ENCODE peak calls at places on chromosomes 16 and 17, in six cellular contexts. D is NCI-H748 treated with DMSO at 0.1 percent for 48 hours; Z is M059J; R is left colon; B is activated CD4-positive, alpha-beta T cell treated with anti-CD3 and anti-CD28 coated beads, Interleukin-2, amount 50 U/mL, for 1 hour; M is mesendoderm. S is an unnamed sample.

GRCh38 chr16:84532299-84532724 is 27.9 kb upstream of the MEAK7 start:
- DNase-seq in D (no peak), Z (peak; percentile 99), R (peak; percentile 48), B (no peak), M (peak; percentile 99), S (no peak)

GRCh38 chr17:21167303-21167702 is 40.5 kb downstream of the DHRS7B start:
- DNase-seq in D (no peak), Z (no peak), R (no peak), B (no peak), M (no peak), S (no peak)

GRCh38 chr17:61736438-61736837 is 126.9 kb downstream of the BRIP1 start:
- DNase-seq in D (no peak), Z (no peak), R (no peak), B (no peak), M (no peak), S (no peak)

GRCh38 chr16:29674188-29674587 is 4.8 kb upstream of the QPRT start:
- DNase-seq in D (no peak), Z (peak; percentile 21), R (peak; percentile 83), B (no peak), M (no peak), S (no peak)

GRCh38 chr17:41421116-41421515 is 3.3 kb downstream of the KRT37 start:
- DNase-seq in D (no peak), Z (peak; percentile 85), R (no peak), B (no peak), M (no peak), S (no peak)

GRCh38 chr17:68301438-68301959 is 10.2 kb downstream of the ARSG start:
- DNase-seq in D (peak; percentile 57), Z (no peak), R (no peak), B (no peak), M (peak; percentile 54), S (no peak)

GRCh38 chr17:60457148-60457547 is 34.9 kb downstream of the CHCT1 start:
- DNase-seq in D (no peak), Z (no peak), R (no peak), B (no peak), M (no peak), S (no peak)

GRCh38 chr17:68033636-68034451 is 1.7 kb upstream of the KPNA2 start:
- DNase-seq in D (peak; percentile 33), Z (peak; percentile 40), R (no peak), B (no peak), M (peak; percentile 99), S (no peak)

GRCh38 chr17:74119049-74119580 is 84.4 kb upstream of the RPL38 start:
- DNase-seq in D (no peak), Z (no peak), R (no peak), B (no peak), M (no peak), S (no peak)

GRCh38 chr16:35102780-35103403 is 1643.5 kb downstream of the TP53TG3F start:
- DNase-seq in D (peak; percentile 28), Z (no peak), R (no peak), B (no peak), M (peak; percentile 1), S (no peak)

GRCh38 chr16:11218324-11218962 is 37.6 kb downstream of the SOCS1 start:
- DNase-seq in D (no peak), Z (no peak), R (no peak), B (no peak), M (peak; percentile 31), S (no peak)

GRCh38 chr16:87582221-87582965 is 19.9 kb upstream of the JPH3 start:
- DNase-seq in D (no peak), Z (peak; percentile 82), R (peak; percentile 49), B (no peak), M (no peak), S (no peak)

GRCh38 chr17:1644493-1645206 is 882 bp downstream of the SCARF1 start:
- DNase-seq in D (no peak), Z (peak; percentile 80), R (no peak), B (no peak), M (no peak), S (no peak)

GRCh38 chr16:4920826-4921225 is 16.1 kb downstream of the PPL start:
- DNase-seq in D (no peak), Z (no peak), R (no peak), B (no peak), M (no peak), S (no peak)

GRCh38 chr16:30602595-30603277 is 7.5 kb downstream of the ZNF689 start:
- DNase-seq in D (no peak), Z (peak; percentile 8), R (no peak), B (no peak), M (no peak), S (no peak)

GRCh38 chr16:71626018-71626857 is at the start of gene MARVELD3:
- DNase-seq in D (peak; percentile 18), Z (no peak), R (peak; percentile 85), B (peak; percentile 38), M (peak; percentile 80), S (no peak)

GRCh38 chr16:23423496-23424049 is 29.4 kb downstream of the COG7 start:
- DNase-seq in D (peak; percentile 55), Z (peak; percentile 98), R (peak; percentile 91), B (no peak), M (no peak), S (no peak)

GRCh38 chr17:22516861-22517636 is 824.7 kb downstream of the KCNJ18 start:
- DNase-seq in D (no peak), Z (no peak), R (no peak), B (no peak), M (no peak), S (no peak)

GRCh38 chr17:18033442-18034099 is 5.4 kb downstream of the ATPAF2 start:
- DNase-seq in D (peak; percentile 89), Z (peak; percentile 85), R (peak; percentile 48), B (peak; percentile 30), M (peak; percentile 91), S (peak; percentile 65)

GRCh38 chr16:84699147-84699711 is 571 bp upstream of the USP10 start:
- DNase-seq in D (no peak), Z (peak; percentile 35), R (no peak), B (no peak), M (no peak), S (no peak)

GRCh38 chr17:54861469-54861983 is 39.1 kb upstream of the TOM1L1 start:
- DNase-seq in D (no peak), Z (no peak), R (no peak), B (no peak), M (no peak), S (no peak)

GRCh38 chr17:59487161-59487873 is 78.1 kb upstream of the DHX40 start:
- DNase-seq in D (no peak), Z (peak; percentile 43), R (no peak), B (no peak), M (no peak), S (no peak)

GRCh38 chr17:10036511-10037061 is 131.5 kb upstream of the RCVRN start:
- DNase-seq in D (no peak), Z (no peak), R (peak; percentile 56), B (no peak), M (no peak), S (no peak)

GRCh38 chr16:52852978-52853377 is 199.7 kb downstream of the CHD9NB start:
- DNase-seq in D (no peak), Z (no peak), R (no peak), B (no peak), M (peak; percentile 3), S (no peak)

GRCh38 chr16:15948532-15949209 is 745 bp upstream of the ABCC1 start:
- DNase-seq in D (no peak), Z (no peak), R (peak; percentile 44), B (no peak), M (no peak), S (no peak)

GRCh38 chr16:3363793-3364192 is 8.1 kb downstream of the OR2C1 start:
- DNase-seq in D (no peak), Z (peak; percentile 18), R (no peak), B (no peak), M (no peak), S (no peak)

GRCh38 chr17:7475764-7476422 is 3.5 kb downstream of the ZBTB4 start:
- DNase-seq in D (no peak), Z (no peak), R (peak; percentile 49), B (no peak), M (no peak), S (no peak)

S was measured in NCI-H1436 treated with DMSO at 0.1 percent for 48 hours.